ENCODE peak calls at places on chromosomes 11 and 22, in nine cellular contexts. K, J, Q, Y, U, E, W, S and N are unnamed samples.
A peak's percentile ranks its signal among the peaks of the same experiment; 100 is the strongest.

GRCh38 chr22:28923826-28924732 is 40.7 kb downstream of the ZNRF3 start:
- DNase-seq in K (no peak), J (peak; percentile 76), Q (no peak), Y (no peak), U (no peak), E (peak; percentile 72), W (no peak), S (peak; percentile 38), N (no peak)

GRCh38 chr11:87421422-87421821 is 383.7 kb downstream of the TMEM135 start:
- DNase-seq in K (peak; percentile 47), J (peak; percentile 39), Q (peak; percentile 15), Y (peak; percentile 54), U (peak; percentile 80), E (peak; percentile 80), W (peak; percentile 88), S (peak; percentile 22), N (no peak)

GRCh38 chr11:35953081-35953480 is 9.2 kb downstream of the LDLRAD3 start:
- DNase-seq in K (no peak), J (no peak), Q (no peak), Y (no peak), U (no peak), E (no peak), W (no peak), S (no peak), N (peak; percentile 25)

GRCh38 chr11:69311767-69312385 is 17.9 kb downstream of the MYEOV start:
- DNase-seq in K (no peak), J (no peak), Q (no peak), Y (no peak), U (no peak), E (no peak), W (no peak), S (no peak), N (no peak)

GRCh38 chr11:119885067-119885466 is 156.1 kb upstream of the NECTIN1 start:
- DNase-seq in K (no peak), J (peak; percentile 30), Q (no peak), Y (no peak), U (no peak), E (peak; percentile 72), W (no peak), S (no peak), N (no peak)

GRCh38 chr11:86228967-86229330 is 15.6 kb upstream of the EED start:
- DNase-seq in K (no peak), J (no peak), Q (peak; percentile 70), Y (no peak), U (no peak), E (no peak), W (no peak), S (no peak), N (no peak)

GRCh38 chr22:28139993-28140392 is 220.9 kb upstream of the PITPNB start:
- DNase-seq in K (peak; percentile 57), J (no peak), Q (no peak), Y (no peak), U (peak; percentile 41), E (no peak), W (peak; percentile 65), S (no peak), N (no peak)

GRCh38 chr11:67613960-67614715 is 7.4 kb downstream of the NDUFV1 start:
- DNase-seq in K (peak; percentile 73), J (peak; percentile 18), Q (peak; percentile 84), Y (peak; percentile 84), U (no peak), E (peak; percentile 51), W (peak; percentile 79), S (peak; percentile 77), N (no peak)

GRCh38 chr11:126186708-126187481 is 24.6 kb downstream of the RPUSD4 start:
- DNase-seq in K (no peak), J (peak; percentile 22), Q (no peak), Y (no peak), U (no peak), E (no peak), W (peak; percentile 34), S (no peak), N (no peak)

GRCh38 chr22:44622685-44623084 is 79.3 kb upstream of the PRR5 start:
- DNase-seq in K (no peak), J (no peak), Q (no peak), Y (no peak), U (no peak), E (no peak), W (no peak), S (no peak), N (no peak)

GRCh38 chr22:48639021-48639795 is 1188.5 kb downstream of the BRD1 start:
- DNase-seq in K (no peak), J (no peak), Q (no peak), Y (no peak), U (no peak), E (no peak), W (no peak), S (no peak), N (no peak)